ENCODE peak calls at places on chromosomes 12 and 14, in six cellular contexts. M is NCI-H1436, U is EL, H is PC-9, C is COLO829, Q is activated T-cell treated with anti-CD3 and anti-CD28 coated beads for 4 hours. R is an unnamed sample.

GRCh38 chr12:57135487-57135886 is 7.2 kb downstream of the LRP1 start:
- DNase-seq in Q (no peak), H (no peak), U (peak), M (no peak), C (no peak), R (peak)

GRCh38 chr12:132400011-132400641 is 70.7 kb upstream of the GALNT9 start:
- DNase-seq in M (no peak), C (no peak), H (no peak), U (no peak), Q (no peak), R (no peak)

GRCh38 chr14:32576088-32576795 is 247.1 kb downstream of the AKAP6 start:
- DNase-seq in Q (peak), C (peak), H (peak), M (peak), U (peak), R (peak)

GRCh38 chr14:89225607-89226006 is 191.4 kb downstream of the FOXN3 start:
- DNase-seq in C (no peak), H (no peak), Q (no peak), U (no peak), M (no peak), R (no peak)

GRCh38 chr14:23360496-23360895 is 4.5 kb downstream of the EFS start:
- DNase-seq in Q (no peak), M (no peak), C (no peak), H (no peak), U (no peak), R (no peak)

GRCh38 chr12:6946033-6946919 is 2.5 kb downstream of the C12orf57 start:
- DNase-seq in Q (no peak), H (peak), M (peak), U (no peak), C (no peak), R (no peak)

GRCh38 chr14:102225386-102225785 is 79.6 kb downstream of the MOK start:
- DNase-seq in U (no peak), M (no peak), C (no peak), H (no peak), Q (no peak), R (no peak)

GRCh38 chr14:79514700-79515099 is 696.6 kb downstream of the DIO2 start:
- DNase-seq in H (no peak), C (no peak), M (no peak), U (peak), Q (no peak), R (peak)

GRCh38 chr14:32202941-32203882 is at the start of gene RNU6-8:
- DNase-seq in U (peak), H (peak), M (peak), C (peak), Q (peak), R (peak)

GRCh38 chr12:124420972-124421674 is 126.2 kb downstream of the RFLNA start:
- DNase-seq in M (no peak), U (no peak), H (no peak), Q (no peak), C (no peak), R (no peak)

GRCh38 chr12:109504068-109504467 is 26.6 kb downstream of the UBE3B start:
- DNase-seq in Q (no peak), M (no peak), H (no peak), C (no peak), U (no peak), R (no peak)

GRCh38 chr14:91061309-91061887 is 957 bp upstream of the RPS6KA5 start:
- DNase-seq in C (no peak), M (no peak), Q (no peak), H (no peak), U (no peak), R (no peak)

GRCh38 chr12:68367136-68367535 is 35.0 kb upstream of the MDM1 start:
- DNase-seq in Q (no peak), C (no peak), M (no peak), U (no peak), H (no peak), R (no peak)

GRCh38 chr14:69170848-69171247 is 17.9 kb upstream of the DCAF5 start:
- DNase-seq in U (peak), H (no peak), Q (no peak), C (peak), M (no peak), R (no peak)

GRCh38 chr12:50734409-50735263 is 29.3 kb upstream of the ATF1 start:
- DNase-seq in Q (no peak), M (peak), H (no peak), U (peak), C (peak), R (peak)

GRCh38 chr12:14885718-14886201 is at the start of gene MGP:
- DNase-seq in U (peak), C (no peak), Q (no peak), M (no peak), H (peak), R (no peak)

GRCh38 chr14:65095633-65096205 is 6.6 kb downstream of the MAX start:
- DNase-seq in M (peak), U (peak), H (no peak), C (no peak), Q (no peak), R (peak)

GRCh38 chr12:109734219-109735000 is 20.8 kb downstream of the FAM222A start:
- DNase-seq in U (no peak), M (no peak), Q (no peak), C (no peak), H (no peak), R (no peak)

GRCh38 chr12:88750867-88751543 is 170.7 kb upstream of the KITLG start:
- DNase-seq in M (no peak), U (no peak), C (no peak), H (no peak), Q (no peak), R (no peak)

GRCh38 chr12:104669057-104669770 is 212.5 kb downstream of the CHST11 start:
- DNase-seq in C (peak), Q (no peak), H (no peak), U (no peak), M (peak), R (no peak)

GRCh38 chr12:7989827-7990491 is 42.6 kb upstream of the FOXJ2 start:
- DNase-seq in U (no peak), H (peak), M (no peak), C (no peak), Q (peak), R (no peak)

GRCh38 chr12:75713434-75713833 is 202.0 kb upstream of the KRR1 start:
- DNase-seq in U (no peak), H (no peak), M (no peak), Q (no peak), C (no peak), R (no peak)

GRCh38 chr14:100661340-100661712 is 65.4 kb upstream of the DLK1 start:
- DNase-seq in M (no peak), Q (no peak), U (no peak), H (no peak), C (no peak), R (no peak)

GRCh38 chr12:4117386-4118016 is 156.1 kb upstream of the CCND2 start:
- DNase-seq in Q (no peak), M (no peak), U (no peak), C (no peak), H (no peak), R (no peak)

R was measured in GM03348.